ENCODE peak calls at places on chromosomes 2 and 18, in seven cellular contexts. K is sciatic nerve; J is hippocampal formation; T is amygdala; H is NCI-H1105 treated with DMSO at 0.1 percent for 48 hours; A is stimulated activated CD4-positive, alpha-beta T cell treated with anti-CD3 and anti-CD28 coated beads, TNF-alpha, amount 100 ng/mL, for 48 hours; U is GM20000. G is an unnamed sample.

GRCh38 chr18:4068552-4069158 is 386.5 kb downstream of the DLGAP1 start:
- DNase-seq in T (no peak), U (peak; percentile 38), A (no peak), K (no peak), H (peak; percentile 1), J (peak; percentile 5), G (peak; percentile 11)

GRCh38 chr18:54713386-54713785 is 114.9 kb upstream of the RAB27B start:
- DNase-seq in U (no peak), H (no peak), A (no peak), J (no peak), K (no peak), T (no peak), G (no peak)

GRCh38 chr18:37483221-37483971 is 82.2 kb downstream of the CELF4 start:
- DNase-seq in U (peak; percentile 35), A (no peak), K (no peak), T (no peak), H (no peak), J (no peak), G (no peak)

GRCh38 chr18:5144629-5145028 is 52.4 kb downstream of the AKAIN1 start:
- DNase-seq in A (no peak), T (no peak), J (no peak), U (no peak), H (no peak), K (no peak), G (no peak)

GRCh38 chr18:9101730-9102390 is 639 bp upstream of the NDUFV2 start:
- DNase-seq in U (peak; percentile 44), A (no peak), J (no peak), K (no peak), H (peak; percentile 2), T (no peak), G (peak; percentile 78)

GRCh38 chr2:10688921-10689807 is 611 bp downstream of the NOL10 start:
- DNase-seq in T (no peak), H (no peak), U (no peak), K (peak; percentile 68), J (no peak), A (no peak), G (peak; percentile 41)

GRCh38 chr2:11746807-11747459 is 501 bp downstream of the LPIN1 start:
- DNase-seq in H (peak; percentile 56), K (no peak), U (no peak), J (peak; percentile 58), T (no peak), A (no peak), G (peak; percentile 60)

GRCh38 chr18:9732031-9732430 is 23.9 kb downstream of the RAB31 start:
- DNase-seq in J (no peak), U (no peak), H (no peak), A (no peak), K (no peak), T (no peak), G (no peak)

GRCh38 chr2:126408671-126409070 is 247.3 kb upstream of the GYPC start:
- DNase-seq in A (no peak), H (no peak), T (no peak), K (no peak), J (no peak), U (no peak), G (no peak)

GRCh38 chr2:161625996-161626395 is 1.8 kb downstream of the SLC4A10 start:
- DNase-seq in U (no peak), T (no peak), K (no peak), J (no peak), A (no peak), H (no peak), G (no peak)

GRCh38 chr2:229725716-229726346 is 11.5 kb upstream of the DNER start:
- DNase-seq in J (no peak), T (no peak), U (no peak), H (no peak), A (no peak), K (no peak), G (peak; percentile 60)

GRCh38 chr2:32688511-32688910 is 60.7 kb downstream of the TTC27 start:
- DNase-seq in J (no peak), A (no peak), H (no peak), K (no peak), U (peak; percentile 13), T (no peak), G (no peak)

GRCh38 chr2:82275599-82275998 is 1971.0 kb upstream of the LRRTM1 start:
- DNase-seq in K (no peak), H (no peak), T (no peak), A (no peak), U (no peak), J (no peak), G (no peak)

GRCh38 chr2:239827511-239827865 is 197.7 kb downstream of the NDUFA10 start:
- DNase-seq in J (no peak), H (no peak), U (no peak), T (no peak), K (peak; percentile 44), A (no peak), G (no peak)

GRCh38 chr18:10049721-10050120 is 135.9 kb downstream of the VAPA start:
- DNase-seq in T (no peak), J (no peak), A (no peak), U (no peak), K (no peak), H (no peak), G (no peak)

GRCh38 chr2:122236152-122236892 is 480.9 kb downstream of the TSN start:
- DNase-seq in H (no peak), K (no peak), U (no peak), J (no peak), T (no peak), A (no peak), G (no peak)

GRCh38 chr18:61901334-61901986 is 8.7 kb upstream of the RNF152 start:
- DNase-seq in H (peak; percentile 55), T (no peak), K (no peak), A (no peak), U (peak; percentile 79), J (peak; percentile 2), G (peak; percentile 57)

GRCh38 chr2:53442783-53443182 is 324.8 kb upstream of the CHAC2 start:
- DNase-seq in U (no peak), H (no peak), K (no peak), A (no peak), J (no peak), T (no peak), G (peak; percentile 24)

GRCh38 chr2:67032091-67032490 is 365.0 kb upstream of the ETAA1 start:
- DNase-seq in H (no peak), J (no peak), U (no peak), A (no peak), K (no peak), T (no peak), G (no peak)

GRCh38 chr2:126793885-126794613 is 104.6 kb upstream of the TEX51 start:
- DNase-seq in K (peak; percentile 39), A (no peak), H (peak; percentile 21), T (no peak), J (no peak), U (no peak), G (no peak)

GRCh38 chr2:46170011-46170410 is 127.2 kb upstream of the EPAS1 start:
- DNase-seq in T (no peak), K (no peak), U (no peak), A (no peak), J (no peak), H (no peak), G (no peak)

GRCh38 chr2:143345887-143346612 is 216.8 kb downstream of the ARHGAP15 start:
- DNase-seq in H (peak; percentile 13), J (no peak), U (no peak), T (no peak), A (no peak), K (no peak), G (peak; percentile 14)

GRCh38 chr2:219038600-219038999 is 2.7 kb downstream of the CFAP65 start:
- DNase-seq in A (no peak), H (no peak), U (no peak), J (no peak), T (no peak), K (no peak), G (no peak)

G was measured in NCI-H1417.